ENCODE peak calls at places on chromosomes 2 and 18, in five cellular contexts. X is Peyer's patch, F is thyroid gland, S is activated B cell treated with CpG ODN at 0.5 μM for 24 hours, O is fibroblast of villous mesenchyme. Z is an unnamed sample.
A peak's percentile ranks its signal among the peaks of the same experiment; 100 is the strongest.

GRCh38 chr18:62768172-62768943 is 53.0 kb downstream of the PHLPP1 start:
- DNase-seq in O (no peak), X (no peak), S (no peak), F (no peak), Z (no peak)

GRCh38 chr2:212873256-212873655 is 278.2 kb downstream of the IKZF2 start:
- DNase-seq in O (no peak), S (no peak), F (no peak), X (no peak), Z (no peak)

GRCh38 chr2:88764850-88765153 is 73.3 kb downstream of the RPIA start:
- DNase-seq in F (no peak), X (no peak), S (no peak), O (no peak), Z (no peak)

GRCh38 chr2:11757101-11757500 is 10.7 kb downstream of the LPIN1 start:
- DNase-seq in X (no peak), O (no peak), F (no peak), S (no peak), Z (no peak)

GRCh38 chr2:64657416-64657815 is 3.7 kb upstream of the SERTAD2 start:
- DNase-seq in O (no peak), X (no peak), S (no peak), F (no peak), Z (no peak)

GRCh38 chr2:140714586-140714985 is 1416.2 kb downstream of the LRP1B start:
- DNase-seq in F (no peak), O (no peak), S (no peak), X (no peak), Z (no peak)

GRCh38 chr18:63182247-63182771 is 137.3 kb downstream of the BCL2 start:
- DNase-seq in S (no peak), F (no peak), X (no peak), O (no peak), Z (no peak)

GRCh38 chr2:25207078-25207545 is 38.7 kb upstream of the POMC start:
- DNase-seq in O (no peak), F (no peak), X (no peak), S (no peak), Z (no peak)

GRCh38 chr2:135096665-135097446 is 44.8 kb downstream of the RAB3GAP1 start:
- DNase-seq in S (no peak), F (no peak), O (peak; percentile 23), X (no peak), Z (no peak)

GRCh38 chr2:144547512-144547911 is 27.6 kb upstream of the ZEB2 start:
- DNase-seq in S (no peak), F (no peak), X (no peak), O (no peak), Z (no peak)

DNA sequence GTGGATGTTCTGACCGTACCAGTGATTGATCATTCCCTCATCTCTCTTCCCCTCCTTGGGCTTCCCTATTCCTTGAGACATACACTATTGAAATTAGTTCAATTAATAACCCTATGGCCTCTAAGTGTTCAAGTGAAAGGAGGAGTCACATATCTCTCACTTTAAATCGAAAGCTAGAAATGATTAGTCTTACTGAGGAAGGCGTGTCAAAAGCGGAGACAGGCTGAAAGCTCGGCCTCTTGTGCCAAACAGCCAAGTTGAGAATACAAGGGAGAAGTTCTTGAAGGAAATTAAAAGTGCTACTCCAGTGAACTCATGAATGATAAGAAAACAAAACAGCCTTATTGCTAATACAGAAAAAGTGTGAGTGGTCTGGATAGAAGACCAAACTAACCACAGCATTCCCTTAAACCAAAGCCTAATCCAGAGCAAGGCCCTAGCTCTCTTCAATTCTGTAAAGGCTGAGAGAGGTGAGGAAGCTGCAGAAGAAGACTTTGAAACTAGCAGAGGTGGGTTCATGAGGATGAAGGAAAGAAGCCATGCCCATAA is 144.4 kb upstream of the LYPD6 start:
- DNase-seq in O (no peak), X (no peak), F (no peak), S (no peak), Z (no peak)
- TF ChIP-seq CTCF in O (no peak), X (no peak), F (no peak), S (no peak), Z (no peak)

DNA sequence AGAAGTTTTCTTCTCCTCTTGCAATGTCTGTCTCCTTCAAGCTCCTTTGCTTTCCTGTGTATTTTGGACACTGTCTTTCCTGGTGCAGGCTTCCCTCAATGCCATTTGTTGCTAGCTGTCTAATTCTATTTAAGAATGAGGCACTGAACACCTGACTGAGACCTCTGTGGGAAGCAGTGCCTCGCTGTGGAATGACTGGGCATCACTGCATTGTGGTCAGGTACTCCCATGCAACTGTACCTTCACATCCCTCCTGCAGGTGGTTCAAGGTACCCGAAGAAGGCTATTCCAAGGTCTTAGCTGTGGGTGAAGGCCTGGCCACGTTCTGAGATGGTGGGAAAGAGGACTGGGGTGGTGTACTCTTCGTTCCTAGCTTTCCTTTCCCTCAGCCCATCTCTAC is 152.8 kb upstream of the CTAGE1 start:
- DNase-seq in O (no peak), X (no peak), S (no peak), F (no peak), Z (no peak)
- TF ChIP-seq CTCF in O (no peak), X (no peak), S (no peak), F (no peak), Z (no peak)

GRCh38 chr2:217918220-217919024 is 84.4 kb downstream of the TNS1 start:
- DNase-seq in F (peak; percentile 72), O (peak; percentile 48), S (no peak), X (no peak), Z (no peak)
- TF ChIP-seq CTCF in F (peak; percentile 25), O (peak; percentile 40), S (no peak), X (no peak), Z (no peak)

DNA sequence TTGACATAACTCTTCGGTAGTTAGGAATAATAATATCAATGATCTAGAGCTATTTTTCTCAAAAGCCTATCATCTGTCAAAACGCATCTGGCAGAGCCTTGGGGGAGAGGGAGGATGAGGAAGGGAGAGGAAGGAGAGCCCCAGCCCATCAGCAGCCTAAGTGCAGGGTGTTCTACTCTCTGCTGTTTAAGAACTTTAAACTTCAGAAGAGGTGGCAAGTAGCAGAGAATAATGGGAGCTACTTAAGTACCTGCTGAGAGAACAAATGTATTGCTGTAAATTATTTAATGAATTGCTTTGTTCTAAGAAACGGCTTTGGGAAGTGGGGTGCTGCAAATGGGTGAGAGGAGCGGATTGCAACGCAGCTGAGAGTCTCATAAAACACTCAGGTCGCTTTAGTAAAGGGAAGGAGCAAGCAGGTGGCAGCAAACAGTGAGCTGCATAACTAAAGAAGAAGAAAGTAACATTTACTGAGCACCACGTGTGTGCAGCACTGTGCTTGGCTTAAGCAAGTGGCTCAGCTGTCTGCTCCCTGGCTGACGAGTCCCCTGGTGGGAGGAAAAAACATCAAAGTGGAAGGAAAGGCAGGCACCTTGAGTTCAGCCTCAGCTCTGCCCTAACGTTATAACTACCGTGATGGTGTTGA is 26.3 kb upstream of the SH3RF3 start:
- DNase-seq in X (no peak), F (no peak), S (no peak), O (no peak), Z (no peak)
- TF ChIP-seq CTCF in X (no peak), F (no peak), S (no peak), O (no peak), Z (no peak)

GRCh38 chr2:153766415-153766814 is 105.3 kb upstream of the GALNT13 start:
- DNase-seq in O (no peak), F (no peak), X (no peak), S (no peak), Z (no peak)

GRCh38 chr2:153770359-153770991 is 101.2 kb upstream of the GALNT13 start:
- DNase-seq in O (peak; percentile 0), X (no peak), F (no peak), S (no peak), Z (no peak)
- TF ChIP-seq CTCF in O (no peak), X (no peak), F (no peak), S (no peak), Z (no peak)